ENCODE peak calls at places on chromosomes 11 and 22, in four cellular contexts. One of them, this sample, is unnamed.

GRCh38 chr22:36377022-36377631 is 10.6 kb downstream of the MYH9 start:
- DNase-seq in NCI-H1417: no peak
- DNase-seq in GM06990: peak; percentile 50
- DNase-seq in stomach: no peak
- DNase-seq in this sample: no peak

GRCh38 chr22:44181912-44182590 is 1.3 kb downstream of the PARVG start:
- DNase-seq in NCI-H1417: no peak
- DNase-seq in GM06990: peak; percentile 39
- DNase-seq in stomach: no peak
- DNase-seq in this sample: no peak

GRCh38 chr22:37284807-37285355 is 2.6 kb downstream of the CYTH4 start:
- DNase-seq in NCI-H1417: no peak
- DNase-seq in GM06990: peak; percentile 82
- DNase-seq in stomach: peak; percentile 40
- DNase-seq in this sample: peak; percentile 62

GRCh38 chr11:119752324-119752723 is 23.3 kb upstream of the NECTIN1 start:
- DNase-seq in NCI-H1417: no peak
- DNase-seq in GM06990: no peak
- DNase-seq in stomach: no peak
- DNase-seq in this sample: no peak

GRCh38 chr22:26364066-26365015 is 64.7 kb upstream of the ASPHD2 start:
- DNase-seq in NCI-H1417: peak; percentile 65
- DNase-seq in GM06990: peak; percentile 37
- DNase-seq in stomach: peak; percentile 60
- DNase-seq in this sample: peak; percentile 50

GRCh38 chr11:46296520-46297448 is 19.3 kb downstream of the CREB3L1 start:
- DNase-seq in NCI-H1417: no peak
- DNase-seq in GM06990: no peak
- DNase-seq in stomach: no peak
- DNase-seq in this sample: no peak

GRCh38 chr22:18042685-18043084 is 18.3 kb upstream of the MICAL3 start:
- DNase-seq in NCI-H1417: no peak
- DNase-seq in GM06990: no peak
- DNase-seq in stomach: no peak
- DNase-seq in this sample: no peak

GRCh38 chr22:17368144-17368726 is 1.0 kb upstream of the CECR2 start:
- DNase-seq in NCI-H1417: no peak
- DNase-seq in GM06990: no peak
- DNase-seq in stomach: no peak
- DNase-seq in this sample: no peak

GRCh38 chr11:30128269-30128932 is 102.4 kb upstream of the FSHB start:
- DNase-seq in NCI-H1417: peak; percentile 69
- DNase-seq in GM06990: no peak
- DNase-seq in stomach: no peak
- DNase-seq in this sample: no peak